ENCODE peak calls at places on chromosome 14, in ten cellular contexts. W is endothelial cell of umbilical vein, O is breast epithelium, H is sigmoid colon, V is Panc1, N is GM12878, A is HCT116, B is transverse colon, T is GM23338, P is prostate gland. R is an unnamed sample.
A peak's percentile ranks its signal among the peaks of the same experiment; 100 is the strongest.

GRCh38 chr14:77027538-77028383 is 747 bp downstream of the IRF2BPL start:
- DNase-seq in W (peak; percentile 64), O (peak; percentile 74), H (peak; percentile 92), V (no peak), N (no peak), A (no peak), B (peak; percentile 75), T (peak; percentile 58), P (peak; percentile 75), R (peak; percentile 64)

GRCh38 chr14:103550451-103551337 is 11.8 kb downstream of the BAG5 start:
- DNase-seq in W (no peak), O (no peak), H (peak; percentile 81), V (no peak), N (no peak), A (no peak), B (no peak), T (no peak), P (no peak), R (no peak)

GRCh38 chr14:60188115-60188514 is 22.9 kb upstream of the DHRS7 start:
- DNase-seq in W (no peak), O (no peak), H (no peak), V (no peak), N (no peak), A (no peak), B (no peak), T (no peak), P (no peak), R (no peak)

GRCh38 chr14:105748204-105748578 is 221.8 kb downstream of the TMEM121 start:
- DNase-seq in W (no peak), O (peak; percentile 14), H (no peak), V (no peak), N (no peak), A (no peak), B (no peak), T (no peak), P (no peak), R (no peak)

GRCh38 chr14:55581011-55581806 is 1.2 kb downstream of the KTN1 start:
- DNase-seq in W (peak; percentile 47), O (peak; percentile 34), H (peak; percentile 77), V (no peak), N (no peak), A (no peak), B (peak; percentile 44), T (peak; percentile 72), P (peak; percentile 22), R (peak; percentile 42)

GRCh38 chr14:104882325-104882973 is 17.4 kb downstream of the CEP170B start:
- DNase-seq in W (no peak), O (no peak), H (no peak), V (no peak), N (no peak), A (peak; percentile 36), B (peak; percentile 83), T (peak; percentile 71), P (peak; percentile 57), R (peak; percentile 83)

GRCh38 chr14:104314251-104314941 is 176.0 kb downstream of the KIF26A start:
- DNase-seq in W (no peak), O (no peak), H (peak; percentile 59), V (no peak), N (no peak), A (no peak), B (no peak), T (no peak), P (no peak), R (peak; percentile 19)

GRCh38 chr14:50937325-50937724 is 7.0 kb downstream of the PYGL start:
- DNase-seq in W (no peak), O (no peak), H (no peak), V (no peak), N (no peak), A (no peak), B (no peak), T (no peak), P (no peak), R (no peak)

GRCh38 chr14:104977008-104977680 is 1.0 kb downstream of the AHNAK2 start:
- DNase-seq in W (no peak), O (no peak), H (peak; percentile 70), V (no peak), N (no peak), A (no peak), B (no peak), T (no peak), P (no peak), R (no peak)

DNA sequence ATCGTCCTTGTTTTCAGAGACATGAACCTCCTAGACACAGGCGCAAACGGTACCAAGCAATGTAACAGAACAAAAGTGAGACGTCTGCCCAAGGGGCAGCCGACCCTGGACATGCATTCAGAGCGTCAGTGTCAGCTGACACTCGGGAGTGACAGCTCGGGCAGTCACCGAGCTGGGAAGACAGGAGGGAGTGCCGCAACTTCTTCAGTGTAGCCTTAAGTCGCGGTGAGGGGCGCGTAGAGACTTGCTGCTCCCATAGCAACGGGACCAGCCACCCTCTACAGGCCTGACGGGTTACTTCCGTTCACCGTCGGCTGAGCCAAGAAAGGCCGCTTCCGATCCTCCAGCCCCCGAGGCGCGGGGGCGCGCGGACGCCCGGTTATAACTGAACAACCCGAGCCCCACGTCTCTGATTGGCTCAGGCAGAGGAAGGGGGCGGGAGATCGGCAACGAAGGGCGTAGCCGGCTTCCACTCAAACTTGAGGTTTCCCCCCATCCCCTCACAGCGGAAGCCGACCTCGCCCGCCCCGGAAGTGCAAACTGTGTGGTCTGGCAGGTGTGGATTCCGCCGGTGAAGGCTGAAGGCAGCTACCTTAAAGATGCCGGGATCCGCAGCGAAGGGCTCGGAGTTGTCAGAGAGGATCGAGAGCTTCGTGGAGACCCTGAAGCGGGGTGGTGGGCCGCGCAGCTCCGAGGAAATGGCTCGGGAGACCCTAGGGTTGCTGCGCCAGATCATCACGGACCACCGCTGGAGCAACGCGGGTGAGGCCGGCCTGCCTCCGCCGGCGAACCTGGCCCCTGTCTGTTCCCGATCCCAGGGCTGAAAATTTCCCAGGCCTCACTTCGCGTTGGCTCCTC is at the start of gene EIF2B2:
- DNase-seq in W (peak; percentile 96), O (peak; percentile 98), H (peak; percentile 98), V (peak; percentile 86), N (peak; percentile 95), A (peak; percentile 92), B (peak; percentile 98), T (peak; percentile 99), P (peak; percentile 98), R (peak; percentile 97)
- TF ChIP-seq CTCF in W (no peak), O (peak; percentile 32), H (no peak), V (no peak), N (no peak), A (no peak), B (peak; percentile 42), T (peak; percentile 19), P (no peak), R (no peak)

DNA sequence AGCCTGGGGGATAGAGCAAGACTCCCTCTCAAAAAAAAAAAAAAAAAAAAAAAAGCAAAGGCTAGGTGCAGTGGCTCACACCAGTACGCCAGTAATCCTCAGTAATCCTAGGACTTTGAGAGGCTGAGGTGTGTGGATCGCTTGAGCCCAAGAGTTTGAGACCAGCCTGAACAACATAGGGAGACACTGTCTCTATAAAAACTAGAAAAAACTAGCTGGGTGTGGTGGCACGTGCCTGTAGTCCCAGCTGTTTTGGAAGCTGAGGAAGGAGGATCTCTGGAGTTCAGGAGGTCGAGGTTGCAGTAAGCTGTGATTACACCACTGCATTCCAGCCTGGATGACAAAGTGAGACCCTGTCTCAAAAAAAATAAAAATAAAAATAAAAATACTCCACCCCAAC is 8.9 kb upstream of the RBM25 start:
- DNase-seq in W (no peak), O (no peak), H (no peak), V (no peak), N (no peak), A (no peak), B (no peak), T (no peak), P (no peak), R (no peak)
- TF ChIP-seq POLR2AphosphoS5 in W (no peak), O (no peak), H (no peak), V (no peak), N (no peak), A (no peak), B (no peak), T (no peak), P (no peak), R (no peak)

GRCh38 chr14:88075298-88075981 is 70.5 kb downstream of the GPR65 start:
- DNase-seq in W (no peak), O (no peak), H (no peak), V (no peak), N (no peak), A (no peak), B (no peak), T (no peak), P (no peak), R (no peak)

GRCh38 chr14:88079624-88080023 is 74.7 kb downstream of the GPR65 start:
- DNase-seq in W (no peak), O (no peak), H (no peak), V (no peak), N (no peak), A (no peak), B (no peak), T (no peak), P (no peak), R (no peak)

GRCh38 chr14:88078525-88078924 is 73.6 kb downstream of the GPR65 start:
- DNase-seq in W (no peak), O (no peak), H (no peak), V (no peak), N (no peak), A (no peak), B (no peak), T (peak; percentile 19), P (no peak), R (no peak)
- TF ChIP-seq CTCF in W (no peak), O (no peak), H (no peak), V (no peak), N (no peak), A (no peak), B (no peak), T (peak; percentile 53), P (no peak), R (no peak)

GRCh38 chr14:91897121-91897701 is 29.9 kb upstream of the TC2N start:
- DNase-seq in W (peak; percentile 33), O (peak; percentile 87), H (peak; percentile 91), V (no peak), N (no peak), A (no peak), B (peak; percentile 17), T (peak; percentile 33), P (peak; percentile 36), R (peak; percentile 80)
- TF ChIP-seq POLR2AphosphoS5 in W (no peak), O (no peak), H (peak; percentile 88), V (no peak), N (no peak), A (no peak), B (peak; percentile 72), T (no peak), P (no peak), R (peak; percentile 92)

GRCh38 chr14:94670692-94671285 is 58.6 kb downstream of the SERPINA3 start:
- DNase-seq in W (no peak), O (no peak), H (peak; percentile 39), V (no peak), N (no peak), A (no peak), B (no peak), T (no peak), P (no peak), R (no peak)
- TF ChIP-seq CTCF in W (no peak), O (no peak), H (no peak), V (no peak), N (no peak), A (peak; percentile 26), B (no peak), T (no peak), P (no peak), R (no peak)